ENCODE peak calls at places on chromosomes 11 and 22, in eight cellular contexts. I, P, G, E, A, U, C and M are unnamed samples.

GRCh38 chr22:18955696-18956095 is 19.6 kb upstream of the PRODH start:
- DNase-seq in I (no peak), G (no peak), C (no peak), P (no peak), E (no peak), A (no peak), U (no peak), M (peak)

GRCh38 chr11:130478204-130478701 is 29.8 kb downstream of the ADAMTS15 start:
- DNase-seq in G (no peak), I (no peak), U (peak), P (peak), C (peak), A (peak), E (peak), M (peak)

GRCh38 chr22:19825016-19825339 is 29.7 kb downstream of the GNB1L start:
- DNase-seq in A (no peak), P (no peak), U (no peak), E (peak), G (no peak), C (no peak), I (no peak), M (peak)

GRCh38 chr11:111788051-111788450 is 21.9 kb upstream of the PPP2R1B start:
- DNase-seq in U (no peak), E (no peak), I (no peak), A (no peak), C (peak), G (no peak), P (peak), M (no peak)

GRCh38 chr11:67271548-67272284 is 5.4 kb downstream of the GRK2 start:
- DNase-seq in G (peak), U (no peak), I (no peak), E (no peak), P (peak), C (no peak), A (peak), M (peak)

GRCh38 chr22:36378080-36378788 is 9.5 kb downstream of the MYH9 start:
- DNase-seq in I (no peak), P (no peak), A (no peak), C (no peak), G (no peak), U (no peak), E (no peak), M (no peak)

GRCh38 chr11:71582309-71582895 is at the start of gene KRTAP5-11:
- DNase-seq in I (no peak), A (no peak), G (no peak), P (no peak), U (no peak), E (no peak), C (no peak), M (no peak)

GRCh38 chr11:45805305-45806071 is 539 bp downstream of the SLC35C1 start:
- DNase-seq in A (peak), I (peak), C (peak), P (peak), G (no peak), E (peak), U (peak), M (peak)

GRCh38 chr11:14249121-14249963 is 109.6 kb downstream of the RRAS2 start:
- DNase-seq in P (peak), I (peak), U (peak), A (peak), E (peak), G (peak), C (no peak), M (peak)

GRCh38 chr11:18046116-18046777 is at the start of gene TPH1:
- DNase-seq in P (peak), G (no peak), E (peak), A (peak), U (peak), I (peak), C (no peak), M (peak)

GRCh38 chr22:23591203-23591791 is 11.2 kb upstream of the IGLL1 start:
- DNase-seq in C (no peak), U (peak), A (peak), P (peak), G (peak), I (peak), E (peak), M (no peak)

GRCh38 chr22:40216041-40216756 is 38.5 kb downstream of the TNRC6B start:
- DNase-seq in C (no peak), I (no peak), E (peak), A (no peak), U (no peak), G (peak), P (no peak), M (no peak)

GRCh38 chr11:44733877-44734276 is 7.1 kb downstream of the TSPAN18 start:
- DNase-seq in U (peak), P (no peak), A (no peak), G (no peak), C (no peak), E (no peak), I (no peak), M (no peak)

GRCh38 chr11:58730507-58731089 is 1.1 kb downstream of the GLYAT start:
- DNase-seq in I (no peak), C (no peak), G (no peak), E (no peak), A (no peak), U (no peak), P (no peak), M (no peak)
- H3K4me3 ChIP-seq in I (no peak), C (no peak), G (no peak), E (no peak), A (no peak), U (no peak), P (no peak), M (no peak)

DNA sequence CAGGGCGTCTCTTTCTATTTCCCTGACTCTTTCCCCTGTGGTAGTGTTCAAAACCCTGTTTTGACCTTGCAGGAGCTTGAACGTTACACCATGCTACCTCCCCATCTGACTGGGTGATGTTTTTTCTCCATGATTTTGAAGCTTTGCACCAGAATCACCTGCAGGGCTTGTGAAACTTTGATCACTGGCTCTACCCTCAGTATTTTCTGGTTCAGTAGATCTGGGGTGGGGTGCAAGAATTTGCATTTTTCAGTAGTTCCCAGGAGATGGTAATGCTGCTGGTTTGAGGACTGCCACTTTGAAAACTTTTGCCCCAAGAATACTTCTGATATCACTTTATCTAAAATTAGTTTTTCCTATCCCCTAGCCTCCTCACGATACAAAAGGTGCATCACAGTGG is 627.6 kb upstream of the ANO5 start:
- DNase-seq in P (no peak), I (no peak), U (no peak), C (no peak), A (no peak), G (no peak), E (no peak), M (no peak)
- H3K27ac ChIP-seq in P (no peak), I (no peak), U (no peak), C (no peak), A (no peak), G (no peak), E (no peak), M (no peak)

DNA sequence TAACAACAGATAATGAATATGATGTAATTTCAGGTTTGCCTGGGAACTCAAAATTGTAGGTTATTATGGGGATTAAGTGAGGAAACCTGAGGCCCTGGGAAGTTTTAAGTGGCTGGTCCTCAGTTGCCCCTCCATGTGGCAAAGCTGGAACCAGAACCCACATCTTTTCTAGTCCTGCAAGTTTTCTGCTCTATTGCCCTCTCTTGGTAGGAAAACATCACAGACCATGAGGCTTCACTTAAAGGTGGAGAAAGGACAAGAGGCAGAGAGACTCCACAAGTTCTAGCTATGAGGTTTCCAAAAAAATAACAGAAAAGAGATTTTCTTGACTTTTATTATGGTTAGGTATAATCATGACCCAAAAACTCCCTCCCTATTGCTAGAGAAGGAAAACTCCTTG is 115.5 kb upstream of the DDI1 start:
- DNase-seq in C (no peak), U (no peak), E (no peak), I (no peak), G (no peak), P (no peak), A (no peak), M (no peak)
- H3K4me3 ChIP-seq in C (no peak), U (no peak), E (no peak), I (no peak), G (no peak), P (no peak), A (no peak), M (no peak)

GRCh38 chr22:35160268-35160667 is 94.3 kb downstream of the ISX start:
- DNase-seq in C (no peak), G (no peak), E (no peak), A (no peak), P (no peak), I (no peak), U (no peak), M (no peak)

GRCh38 chr22:35154937-35155387 is 89.0 kb downstream of the ISX start:
- DNase-seq in G (no peak), U (peak), P (peak), C (no peak), A (peak), I (peak), E (peak), M (no peak)

GRCh38 chr22:35155403-35156025 is 89.6 kb downstream of the ISX start:
- DNase-seq in U (peak), P (no peak), A (no peak), E (no peak), G (no peak), C (no peak), I (no peak), M (no peak)

GRCh38 chr22:35152316-35152715 is 86.4 kb downstream of the ISX start:
- DNase-seq in G (no peak), A (no peak), C (no peak), U (no peak), I (no peak), E (no peak), P (no peak), M (no peak)

GRCh38 chr22:35156945-35157344 is 91.0 kb downstream of the ISX start:
- DNase-seq in A (no peak), E (no peak), C (no peak), P (no peak), I (no peak), U (no peak), G (no peak), M (no peak)
- H3K27ac ChIP-seq in A (no peak), E (no peak), C (no peak), P (no peak), I (no peak), U (no peak), G (no peak), M (no peak)

DNA sequence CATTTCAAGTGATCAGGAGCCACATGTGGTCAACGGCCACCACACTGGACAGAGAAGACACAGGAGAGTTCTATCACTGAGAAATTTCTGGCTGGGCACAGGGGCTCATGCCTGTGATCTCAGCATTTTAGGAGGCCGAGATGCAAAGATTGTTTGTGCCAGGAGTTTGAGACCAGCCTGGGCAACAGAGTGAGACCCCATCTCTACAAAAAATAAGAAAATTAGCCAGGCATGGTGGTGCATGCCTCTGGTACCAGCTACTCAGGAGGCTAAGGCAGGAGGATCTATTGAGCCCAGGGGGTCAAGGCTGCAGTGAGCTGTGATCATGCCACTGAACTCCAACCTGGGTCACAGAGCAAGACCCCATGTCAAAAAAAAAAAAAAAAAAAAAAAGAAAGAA is 26.3 kb downstream of the KCNJ4 start:
- DNase-seq in P (no peak), I (no peak), C (no peak), A (no peak), G (no peak), E (no peak), U (no peak), M (no peak)
- H3K4me3 ChIP-seq in P (no peak), I (no peak), C (no peak), A (no peak), G (no peak), E (no peak), U (no peak), M (no peak)